ENCODE peak calls at places on chromosomes 13 and 19, in five cellular contexts. V is breast epithelium; B is ovary; O is stimulated activated CD8-positive, alpha-beta memory T cell treated with anti-CD3 and anti-CD28 coated beads, Interleukin-7, amount 100 ng/mL, for 24 hours; M is H9. J is an unnamed sample.
A peak's percentile ranks its signal among the peaks of the same experiment; 100 is the strongest.

GRCh38 chr13:46609726-46610125 is 56.8 kb downstream of the LRCH1 start:
- DNase-seq in V (no peak), B (no peak), O (no peak), M (no peak), J (no peak)

GRCh38 chr13:31767175-31767900 is 28.0 kb downstream of the RXFP2 start:
- DNase-seq in V (no peak), B (no peak), O (no peak), M (no peak), J (no peak)

GRCh38 chr13:43303040-43303729 is 279.8 kb downstream of the DNAJC15 start:
- DNase-seq in V (no peak), B (peak; percentile 74), O (no peak), M (peak; percentile 73), J (no peak)

GRCh38 chr13:38045278-38046048 is 175.9 kb upstream of the TRPC4 start:
- DNase-seq in V (no peak), B (no peak), O (no peak), M (peak; percentile 43), J (no peak)

GRCh38 chr13:76397413-76397812 is 488.8 kb downstream of the KCTD12 start:
- DNase-seq in V (no peak), B (no peak), O (no peak), M (no peak), J (no peak)

GRCh38 chr19:16825312-16826168 is 3.7 kb upstream of the SIN3B start:
- DNase-seq in V (peak; percentile 55), B (peak; percentile 80), O (no peak), M (peak; percentile 79), J (peak; percentile 29)

GRCh38 chr19:5996102-5996501 is 18.2 kb upstream of the RANBP3 start:
- DNase-seq in V (no peak), B (no peak), O (no peak), M (no peak), J (no peak)

GRCh38 chr13:20684535-20684934 is 19.0 kb upstream of the IL17D start:
- DNase-seq in V (no peak), B (no peak), O (no peak), M (no peak), J (no peak)

GRCh38 chr19:50461066-50461875 is 15.0 kb upstream of the EMC10 start:
- DNase-seq in V (peak; percentile 65), B (peak; percentile 66), O (peak; percentile 41), M (peak; percentile 81), J (no peak)

GRCh38 chr13:46530084-46530935 is 22.7 kb upstream of the LRCH1 start:
- DNase-seq in V (no peak), B (no peak), O (no peak), M (no peak), J (no peak)

GRCh38 chr13:98717256-98717655 is 35.2 kb downstream of the SLC15A1 start:
- DNase-seq in V (no peak), B (no peak), O (no peak), M (no peak), J (no peak)

GRCh38 chr13:52085416-52085815 is 43.5 kb downstream of the NEK5 start:
- DNase-seq in V (no peak), B (no peak), O (no peak), M (no peak), J (no peak)

GRCh38 chr13:25252770-25253169 is 34.5 kb downstream of the MTMR6 start:
- DNase-seq in V (no peak), B (no peak), O (no peak), M (no peak), J (no peak)

GRCh38 chr13:29543230-29544215 is 52.0 kb downstream of the SLC7A1 start:
- DNase-seq in V (no peak), B (no peak), O (peak; percentile 17), M (peak; percentile 47), J (no peak)

GRCh38 chr13:85174291-85174690 is 624.9 kb downstream of the SLITRK6 start:
- DNase-seq in V (no peak), B (no peak), O (no peak), M (no peak), J (no peak)

GRCh38 chr13:98459171-98459681 is 117.7 kb downstream of the STK24 start:
- DNase-seq in V (no peak), B (no peak), O (no peak), M (no peak), J (no peak)

GRCh38 chr13:23921451-23921888 is 24.2 kb upstream of the C1QTNF9B start:
- DNase-seq in V (no peak), B (no peak), O (no peak), M (peak; percentile 68), J (no peak)

GRCh38 chr19:51702754-51703654 is 9.9 kb downstream of the SPACA6 start:
- DNase-seq in V (peak; percentile 66), B (peak; percentile 72), O (no peak), M (peak; percentile 91), J (peak; percentile 33)

GRCh38 chr13:33191425-33192221 is 93.9 kb downstream of the STARD13 start:
- DNase-seq in V (no peak), B (no peak), O (no peak), M (no peak), J (no peak)

GRCh38 chr19:1172353-1173159 is 1.5 kb downstream of the SBNO2 start:
- DNase-seq in V (peak; percentile 71), B (peak; percentile 61), O (no peak), M (no peak), J (no peak)

GRCh38 chr19:6354098-6354674 is 7.1 kb upstream of the CLPP start:
- DNase-seq in V (no peak), B (no peak), O (no peak), M (no peak), J (no peak)

GRCh38 chr13:45082964-45083363 is 37.3 kb upstream of the GTF2F2 start:
- DNase-seq in V (no peak), B (no peak), O (no peak), M (no peak), J (no peak)

GRCh38 chr13:70894258-70894657 is 786.0 kb upstream of the KLHL1 start:
- DNase-seq in V (no peak), B (no peak), O (no peak), M (no peak), J (no peak)

GRCh38 chr13:40970803-40971202 is 48.3 kb downstream of the ELF1 start:
- DNase-seq in V (no peak), B (no peak), O (no peak), M (no peak), J (no peak)

GRCh38 chr13:43543331-43543730 is 243.4 kb downstream of the ENOX1 start:
- DNase-seq in V (no peak), B (no peak), O (no peak), M (no peak), J (no peak)

J was measured in omental fat pad.